ENCODE peak calls at places on chromosomes 2 and 18, in eight cellular contexts. One of them, this sample, is unnamed. For H3K4me1, the result is how much of the 10 kb centered on the place peaks cover.

GRCh38 chr2:188645982-188646381 is 328.2 kb upstream of the COL3A1 start:
- DNase-seq in left lung: no peak
- DNase-seq in CD8-positive, alpha-beta memory T cell: no peak
- DNase-seq in mammary epithelial cell: no peak
- DNase-seq in stomach: no peak
- DNase-seq in neural progenitor cell: no peak
- DNase-seq in BE2C: no peak
- DNase-seq in transverse colon: no peak
- DNase-seq in this sample: no peak

GRCh38 chr2:226475650-226476049 is 324.0 kb downstream of the IRS1 start:
- DNase-seq in left lung: no peak
- DNase-seq in CD8-positive, alpha-beta memory T cell: no peak
- DNase-seq in mammary epithelial cell: peak
- DNase-seq in stomach: no peak
- DNase-seq in neural progenitor cell: no peak
- DNase-seq in BE2C: no peak
- DNase-seq in transverse colon: no peak
- DNase-seq in this sample: peak

GRCh38 chr2:241312082-241312481 is 3.4 kb downstream of the HDLBP start:
- DNase-seq in left lung: no peak
- DNase-seq in CD8-positive, alpha-beta memory T cell: no peak
- DNase-seq in mammary epithelial cell: peak
- DNase-seq in stomach: no peak
- DNase-seq in neural progenitor cell: no peak
- DNase-seq in BE2C: no peak
- DNase-seq in transverse colon: no peak
- DNase-seq in this sample: no peak

GRCh38 chr2:174617713-174618112 is 20.1 kb upstream of the WIPF1 start:
- DNase-seq in left lung: no peak
- DNase-seq in CD8-positive, alpha-beta memory T cell: no peak
- DNase-seq in mammary epithelial cell: no peak
- DNase-seq in stomach: no peak
- DNase-seq in neural progenitor cell: no peak
- DNase-seq in BE2C: no peak
- DNase-seq in transverse colon: no peak
- DNase-seq in this sample: peak

GRCh38 chr2:239819091-239819973 is 205.8 kb downstream of the NDUFA10 start:
- DNase-seq in left lung: no peak
- DNase-seq in CD8-positive, alpha-beta memory T cell: no peak
- DNase-seq in mammary epithelial cell: no peak
- DNase-seq in stomach: peak
- DNase-seq in neural progenitor cell: no peak
- DNase-seq in BE2C: no peak
- DNase-seq in transverse colon: no peak
- DNase-seq in this sample: no peak

GRCh38 chr2:134669731-134670669 is 48.8 kb downstream of the TMEM163 start:
- DNase-seq in left lung: peak
- DNase-seq in CD8-positive, alpha-beta memory T cell: peak
- DNase-seq in mammary epithelial cell: no peak
- DNase-seq in stomach: no peak
- DNase-seq in neural progenitor cell: no peak
- DNase-seq in BE2C: no peak
- DNase-seq in transverse colon: no peak
- DNase-seq in this sample: peak

GRCh38 chr18:11154369-11154982 is 5.1 kb upstream of the PIEZO2 start:
- DNase-seq in left lung: no peak
- DNase-seq in CD8-positive, alpha-beta memory T cell: no peak
- DNase-seq in mammary epithelial cell: peak
- DNase-seq in stomach: no peak
- DNase-seq in neural progenitor cell: peak
- DNase-seq in BE2C: no peak
- DNase-seq in transverse colon: no peak
- DNase-seq in this sample: peak

GRCh38 chr2:98382739-98383138 is 36.5 kb downstream of the CNGA3 start:
- DNase-seq in left lung: no peak
- DNase-seq in CD8-positive, alpha-beta memory T cell: no peak
- DNase-seq in mammary epithelial cell: no peak
- DNase-seq in stomach: no peak
- DNase-seq in neural progenitor cell: no peak
- DNase-seq in BE2C: no peak
- DNase-seq in transverse colon: no peak
- DNase-seq in this sample: no peak

GRCh38 chr18:61596296-61596695 is 263.1 kb downstream of the CDH20 start:
- DNase-seq in left lung: no peak
- DNase-seq in CD8-positive, alpha-beta memory T cell: no peak
- DNase-seq in mammary epithelial cell: no peak
- DNase-seq in stomach: no peak
- DNase-seq in neural progenitor cell: no peak
- DNase-seq in BE2C: no peak
- DNase-seq in transverse colon: no peak
- DNase-seq in this sample: no peak

GRCh38 chr2:237674731-237675276 is 47.4 kb downstream of the LRRFIP1 start:
- DNase-seq in left lung: peak
- DNase-seq in CD8-positive, alpha-beta memory T cell: peak
- DNase-seq in mammary epithelial cell: peak
- DNase-seq in stomach: peak
- DNase-seq in neural progenitor cell: peak
- DNase-seq in BE2C: peak
- DNase-seq in transverse colon: peak
- DNase-seq in this sample: peak

GRCh38 chr2:42844901-42845685 is 52.7 kb upstream of the HAAO start:
- DNase-seq in left lung: no peak
- DNase-seq in CD8-positive, alpha-beta memory T cell: no peak
- DNase-seq in mammary epithelial cell: no peak
- DNase-seq in stomach: no peak
- DNase-seq in neural progenitor cell: no peak
- DNase-seq in BE2C: no peak
- DNase-seq in transverse colon: peak
- DNase-seq in this sample: no peak

GRCh38 chr2:221822416-221822815 is 250.3 kb upstream of the EPHA4 start:
- DNase-seq in left lung: no peak
- DNase-seq in CD8-positive, alpha-beta memory T cell: no peak
- DNase-seq in mammary epithelial cell: no peak
- DNase-seq in stomach: no peak
- DNase-seq in neural progenitor cell: no peak
- DNase-seq in BE2C: no peak
- DNase-seq in transverse colon: no peak
- DNase-seq in this sample: no peak

GRCh38 chr2:67876176-67876575 is 186.6 kb downstream of the C1D start:
- DNase-seq in left lung: no peak
- DNase-seq in CD8-positive, alpha-beta memory T cell: no peak
- DNase-seq in mammary epithelial cell: peak
- DNase-seq in stomach: no peak
- DNase-seq in neural progenitor cell: no peak
- DNase-seq in BE2C: no peak
- DNase-seq in transverse colon: no peak
- DNase-seq in this sample: no peak

GRCh38 chr2:169397697-169398096 is 35.4 kb upstream of the LRP2 start:
- DNase-seq in left lung: no peak
- DNase-seq in CD8-positive, alpha-beta memory T cell: no peak
- DNase-seq in mammary epithelial cell: no peak
- DNase-seq in stomach: no peak
- DNase-seq in neural progenitor cell: peak
- DNase-seq in BE2C: no peak
- DNase-seq in transverse colon: no peak
- DNase-seq in this sample: peak

GRCh38 chr2:56410140-56410539 is 226.3 kb downstream of the CCDC85A start:
- DNase-seq in left lung: no peak
- DNase-seq in CD8-positive, alpha-beta memory T cell: no peak
- DNase-seq in mammary epithelial cell: peak
- DNase-seq in stomach: no peak
- DNase-seq in neural progenitor cell: no peak
- DNase-seq in BE2C: no peak
- DNase-seq in transverse colon: no peak
- DNase-seq in this sample: no peak

GRCh38 chr2:221447310-221447709 is 124.8 kb downstream of the EPHA4 start:
- DNase-seq in left lung: no peak
- DNase-seq in CD8-positive, alpha-beta memory T cell: no peak
- DNase-seq in mammary epithelial cell: peak
- DNase-seq in stomach: no peak
- DNase-seq in neural progenitor cell: peak
- DNase-seq in BE2C: no peak
- DNase-seq in transverse colon: no peak
- DNase-seq in this sample: no peak

GRCh38 chr2:98883780-98884211 is 52.2 kb downstream of the CRACDL start:
- DNase-seq in left lung: no peak
- DNase-seq in CD8-positive, alpha-beta memory T cell: no peak
- DNase-seq in mammary epithelial cell: peak
- DNase-seq in stomach: no peak
- DNase-seq in neural progenitor cell: no peak
- DNase-seq in BE2C: no peak
- DNase-seq in transverse colon: no peak
- DNase-seq in this sample: no peak

GRCh38 chr18:50675043-50675442 is 115.2 kb downstream of the MAPK4 start:
- DNase-seq in left lung: no peak
- DNase-seq in CD8-positive, alpha-beta memory T cell: no peak
- DNase-seq in mammary epithelial cell: no peak
- DNase-seq in stomach: no peak
- DNase-seq in neural progenitor cell: no peak
- DNase-seq in BE2C: no peak
- DNase-seq in transverse colon: no peak
- DNase-seq in this sample: no peak

GRCh38 chr2:219748673-219749570 is 121.5 kb downstream of the SLC4A3 start:
- DNase-seq in left lung: no peak
- DNase-seq in CD8-positive, alpha-beta memory T cell: no peak
- DNase-seq in mammary epithelial cell: no peak
- DNase-seq in stomach: no peak
- DNase-seq in neural progenitor cell: peak
- DNase-seq in BE2C: no peak
- DNase-seq in transverse colon: no peak
- DNase-seq in this sample: no peak

GRCh38 chr2:86808315-86809161 is 17.8 kb upstream of the CD8A start:
- DNase-seq in left lung: peak
- DNase-seq in CD8-positive, alpha-beta memory T cell: peak
- DNase-seq in mammary epithelial cell: peak
- DNase-seq in stomach: peak
- DNase-seq in neural progenitor cell: peak
- DNase-seq in BE2C: peak
- DNase-seq in transverse colon: peak
- DNase-seq in this sample: peak

GRCh38 chr2:10792001-10792400 is 20.6 kb downstream of the PDIA6 start:
- DNase-seq in left lung: no peak
- DNase-seq in CD8-positive, alpha-beta memory T cell: no peak
- DNase-seq in mammary epithelial cell: no peak
- DNase-seq in stomach: no peak
- DNase-seq in neural progenitor cell: no peak
- DNase-seq in BE2C: no peak
- DNase-seq in transverse colon: no peak
- DNase-seq in this sample: no peak

GRCh38 chr2:191202881-191203397 is 42.3 kb upstream of the MYO1B start:
- DNase-seq in left lung: no peak
- DNase-seq in CD8-positive, alpha-beta memory T cell: no peak
- DNase-seq in mammary epithelial cell: peak
- DNase-seq in stomach: no peak
- DNase-seq in neural progenitor cell: no peak
- DNase-seq in BE2C: no peak
- DNase-seq in transverse colon: peak
- DNase-seq in this sample: peak

GRCh38 chr2:106095478-106096392 is 98.4 kb downstream of the UXS1 start:
- DNase-seq in left lung: no peak
- DNase-seq in CD8-positive, alpha-beta memory T cell: peak
- DNase-seq in mammary epithelial cell: no peak
- DNase-seq in stomach: no peak
- DNase-seq in neural progenitor cell: no peak
- DNase-seq in BE2C: no peak
- DNase-seq in transverse colon: peak
- DNase-seq in this sample: peak

GRCh38 chr2:157957596-157957995 is 81.5 kb upstream of the ACVR1 start:
- DNase-seq in left lung: no peak
- DNase-seq in CD8-positive, alpha-beta memory T cell: no peak
- DNase-seq in mammary epithelial cell: no peak
- DNase-seq in stomach: no peak
- DNase-seq in neural progenitor cell: no peak
- DNase-seq in BE2C: no peak
- DNase-seq in transverse colon: no peak
- DNase-seq in this sample: no peak

DNA sequence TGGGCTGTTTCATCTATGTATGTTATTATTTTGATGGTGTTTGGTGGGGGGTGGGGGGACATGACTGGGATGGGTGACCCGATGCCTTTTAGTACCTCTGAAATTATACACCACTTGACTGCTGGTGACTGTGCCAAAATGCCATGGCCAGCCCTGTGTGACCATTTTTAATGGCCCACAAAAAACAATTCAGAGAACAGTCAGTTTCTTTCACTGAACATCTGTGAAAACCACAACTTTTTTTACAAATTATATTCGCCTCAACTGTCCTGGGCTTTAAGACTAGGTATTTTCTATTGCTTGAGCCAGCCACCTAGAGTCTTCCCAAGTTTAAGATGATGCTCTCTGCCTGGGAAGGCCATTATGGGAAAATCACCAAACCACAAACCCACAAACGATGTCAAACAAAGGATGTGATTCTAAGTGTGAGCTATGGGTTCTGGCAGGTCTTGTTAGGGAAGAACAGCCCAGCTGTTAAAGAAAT is 33.9 kb downstream of the FN1 start:
- DNase-seq in left lung: no peak
- DNase-seq in CD8-positive, alpha-beta memory T cell: no peak
- DNase-seq in mammary epithelial cell: peak
- DNase-seq in stomach: no peak
- DNase-seq in neural progenitor cell: no peak
- DNase-seq in BE2C: no peak
- DNase-seq in transverse colon: no peak
- DNase-seq in this sample: no peak
- H3K4me1 ChIP-seq in left lung: under half
- H3K4me1 ChIP-seq in CD8-positive, alpha-beta memory T cell: under half
- H3K4me1 ChIP-seq in mammary epithelial cell: under half
- H3K4me1 ChIP-seq in stomach: under half
- H3K4me1 ChIP-seq in neural progenitor cell: under half
- H3K4me1 ChIP-seq in BE2C: under half
- H3K4me1 ChIP-seq in transverse colon: under half
- H3K4me1 ChIP-seq in this sample: under half

GRCh38 chr2:149164296-149164695 is 125.8 kb downstream of the LYPD6B start:
- DNase-seq in left lung: no peak
- DNase-seq in CD8-positive, alpha-beta memory T cell: no peak
- DNase-seq in mammary epithelial cell: peak
- DNase-seq in stomach: no peak
- DNase-seq in neural progenitor cell: no peak
- DNase-seq in BE2C: no peak
- DNase-seq in transverse colon: no peak
- DNase-seq in this sample: no peak
- H3K4me1 ChIP-seq in left lung: under half
- H3K4me1 ChIP-seq in CD8-positive, alpha-beta memory T cell: under half
- H3K4me1 ChIP-seq in mammary epithelial cell: under half
- H3K4me1 ChIP-seq in stomach: under half
- H3K4me1 ChIP-seq in neural progenitor cell: under half
- H3K4me1 ChIP-seq in BE2C: under half
- H3K4me1 ChIP-seq in transverse colon: under half
- H3K4me1 ChIP-seq in this sample: under half

GRCh38 chr2:38438133-38438532 is 61.1 kb upstream of the ATL2 start:
- DNase-seq in left lung: no peak
- DNase-seq in CD8-positive, alpha-beta memory T cell: no peak
- DNase-seq in mammary epithelial cell: peak
- DNase-seq in stomach: no peak
- DNase-seq in neural progenitor cell: no peak
- DNase-seq in BE2C: no peak
- DNase-seq in transverse colon: no peak
- DNase-seq in this sample: no peak
- H3K4me1 ChIP-seq in left lung: under half
- H3K4me1 ChIP-seq in CD8-positive, alpha-beta memory T cell: under half
- H3K4me1 ChIP-seq in mammary epithelial cell: half or more
- H3K4me1 ChIP-seq in stomach: half or more
- H3K4me1 ChIP-seq in neural progenitor cell: under half
- H3K4me1 ChIP-seq in BE2C: under half
- H3K4me1 ChIP-seq in transverse colon: under half
- H3K4me1 ChIP-seq in this sample: under half

GRCh38 chr2:72892506-72893173 is 5.4 kb downstream of the SPR start:
- DNase-seq in left lung: peak
- DNase-seq in CD8-positive, alpha-beta memory T cell: peak
- DNase-seq in mammary epithelial cell: peak
- DNase-seq in stomach: peak
- DNase-seq in neural progenitor cell: peak
- DNase-seq in BE2C: peak
- DNase-seq in transverse colon: peak
- DNase-seq in this sample: peak
- H3K4me1 ChIP-seq in left lung: under half
- H3K4me1 ChIP-seq in CD8-positive, alpha-beta memory T cell: under half
- H3K4me1 ChIP-seq in mammary epithelial cell: under half
- H3K4me1 ChIP-seq in stomach: under half
- H3K4me1 ChIP-seq in neural progenitor cell: under half
- H3K4me1 ChIP-seq in BE2C: under half
- H3K4me1 ChIP-seq in transverse colon: under half
- H3K4me1 ChIP-seq in this sample: under half